ENCODE peak calls at places on chromosomes 11 and 22, in five cellular contexts. E is IMR-90, Q is cardiac fibroblast, M is BE2C, T is bronchial epithelial cell. Z is an unnamed sample.

GRCh38 chr22:31119026-31119717 is 3.6 kb upstream of the INPP5J start:
- DNase-seq in E (no peak), Q (no peak), M (no peak), T (no peak), Z (no peak)

GRCh38 chr11:113176971-113177370 is 137.4 kb upstream of the TTC12 start:
- DNase-seq in E (no peak), Q (peak), M (no peak), T (peak), Z (peak)

GRCh38 chr11:83051760-83052671 is 19.7 kb downstream of the RAB30 start:
- DNase-seq in E (peak), Q (peak), M (peak), T (peak), Z (peak)

GRCh38 chr22:46044718-46045458 is 67.9 kb upstream of the WNT7B start:
- DNase-seq in E (no peak), Q (peak), M (no peak), T (no peak), Z (no peak)

GRCh38 chr22:17105143-17106129 is 15.7 kb downstream of the TMEM121B start:
- DNase-seq in E (no peak), Q (no peak), M (no peak), T (no peak), Z (no peak)

GRCh38 chr11:10307022-10307410 is 2.1 kb downstream of the ADM start:
- DNase-seq in E (no peak), Q (no peak), M (no peak), T (peak), Z (peak)

GRCh38 chr11:8038811-8039529 is 42.0 kb upstream of the TUB start:
- DNase-seq in E (no peak), Q (no peak), M (no peak), T (no peak), Z (no peak)

GRCh38 chr22:31530816-31531180 is 34.5 kb downstream of the SFI1 start:
- DNase-seq in E (no peak), Q (peak), M (no peak), T (no peak), Z (peak)

GRCh38 chr11:125627236-125627910 is 2.4 kb downstream of the CHEK1 start:
- DNase-seq in E (peak), Q (peak), M (no peak), T (peak), Z (peak)

GRCh38 chr11:125192194-125192593 is 27.6 kb downstream of the PKNOX2 start:
- DNase-seq in E (no peak), Q (peak), M (no peak), T (no peak), Z (peak)

GRCh38 chr11:69962152-69962551 is 116.0 kb upstream of the ANO1 start:
- DNase-seq in E (peak), Q (peak), M (no peak), T (peak), Z (no peak)

GRCh38 chr11:4808476-4808875 is 4.3 kb upstream of the OR52R1 start:
- DNase-seq in E (peak), Q (no peak), M (no peak), T (peak), Z (no peak)

GRCh38 chr11:78453140-78453935 is 35.7 kb upstream of the GAB2 start:
- DNase-seq in E (peak), Q (no peak), M (no peak), T (no peak), Z (peak)

GRCh38 chr22:40960137-40960536 is 9.0 kb downstream of the RBX1 start:
- DNase-seq in E (no peak), Q (no peak), M (no peak), T (peak), Z (no peak)

GRCh38 chr11:111860257-111860656 is 11.1 kb downstream of the ALG9 start:
- DNase-seq in E (no peak), Q (no peak), M (no peak), T (no peak), Z (no peak)

GRCh38 chr22:33227791-33228190 is 169.6 kb upstream of the SYN3 start:
- DNase-seq in E (no peak), Q (no peak), M (no peak), T (peak), Z (no peak)

GRCh38 chr11:93054881-93055280 is 85.4 kb downstream of the MTNR1B start:
- DNase-seq in E (peak), Q (peak), M (no peak), T (peak), Z (peak)

GRCh38 chr22:29195118-29195963 is 10.4 kb upstream of the EMID1 start:
- DNase-seq in E (no peak), Q (peak), M (peak), T (no peak), Z (no peak)

GRCh38 chr11:22666700-22667439 is 459 bp downstream of the GAS2 start:
- DNase-seq in E (no peak), Q (peak), M (peak), T (no peak), Z (peak)

GRCh38 chr11:47611240-47611863 is 17.1 kb upstream of the C1QTNF4 start:
- DNase-seq in E (no peak), Q (no peak), M (no peak), T (no peak), Z (no peak)

GRCh38 chr11:103683581-103683980 is 352.9 kb upstream of the DDI1 start:
- DNase-seq in E (peak), Q (peak), M (no peak), T (no peak), Z (peak)

GRCh38 chr22:47437110-47437509 is 674.7 kb downstream of the TBC1D22A start:
- DNase-seq in E (no peak), Q (no peak), M (no peak), T (no peak), Z (no peak)

GRCh38 chr11:35590412-35590811 is 27.8 kb upstream of the FJX1 start:
- DNase-seq in E (peak), Q (peak), M (no peak), T (no peak), Z (peak)

GRCh38 chr11:100677796-100678195 is 9.3 kb upstream of the ARHGAP42 start:
- DNase-seq in E (no peak), Q (no peak), M (no peak), T (no peak), Z (no peak)

GRCh38 chr11:95378789-95379188 is 147.8 kb upstream of the SESN3 start:
- DNase-seq in E (no peak), Q (no peak), M (no peak), T (no peak), Z (no peak)

GRCh38 chr11:22787565-22788162 is 41.9 kb downstream of the SVIP start:
- DNase-seq in E (peak), Q (peak), M (peak), T (peak), Z (peak)

GRCh38 chr22:31229402-31230140 is 17.5 kb downstream of the LIMK2 start:
- DNase-seq in E (peak), Q (peak), M (peak), T (no peak), Z (peak)

GRCh38 chr11:28757725-28758515 is 649.7 kb downstream of the METTL15 start:
- DNase-seq in E (peak), Q (peak), M (no peak), T (peak), Z (peak)

GRCh38 chr11:8080674-8081590 is at the start of gene TUB:
- DNase-seq in E (no peak), Q (peak), M (peak), T (no peak), Z (no peak)

GRCh38 chr11:123020968-123021367 is 39.3 kb upstream of the BSX start:
- DNase-seq in E (peak), Q (peak), M (peak), T (peak), Z (peak)

GRCh38 chr11:134199531-134199930 is 24.2 kb downstream of the NCAPD3 start:
- DNase-seq in E (no peak), Q (no peak), M (no peak), T (no peak), Z (no peak)

GRCh38 chr22:35604671-35605457 is 12.3 kb downstream of the MB start:
- DNase-seq in E (no peak), Q (peak), M (peak), T (peak), Z (no peak)

GRCh38 chr22:26544489-26544888 is 32.2 kb upstream of the TFIP11 start:
- DNase-seq in E (no peak), Q (no peak), M (no peak), T (no peak), Z (no peak)

GRCh38 chr11:75245356-75246005 is 4.9 kb downstream of the TPBGL start:
- DNase-seq in E (no peak), Q (no peak), M (peak), T (no peak), Z (no peak)
- TF ChIP-seq CTCF in E (no peak), Q (no peak), M (peak), T (no peak), Z (no peak)

GRCh38 chr11:97454988-97455387 is 1065.2 kb downstream of the JRKL start:
- DNase-seq in E (no peak), Q (peak), M (no peak), T (peak), Z (peak)
- H3K4me3 ChIP-seq in E (no peak), Q (no peak), M (no peak), T (no peak), Z (no peak)

GRCh38 chr22:21020802-21021429 is 6.0 kb downstream of the P2RX6 start:
- DNase-seq in E (no peak), Q (peak), M (peak), T (no peak), Z (no peak)
- TF ChIP-seq CTCF in E (peak), Q (peak), M (peak), T (peak), Z (peak)

DNA sequence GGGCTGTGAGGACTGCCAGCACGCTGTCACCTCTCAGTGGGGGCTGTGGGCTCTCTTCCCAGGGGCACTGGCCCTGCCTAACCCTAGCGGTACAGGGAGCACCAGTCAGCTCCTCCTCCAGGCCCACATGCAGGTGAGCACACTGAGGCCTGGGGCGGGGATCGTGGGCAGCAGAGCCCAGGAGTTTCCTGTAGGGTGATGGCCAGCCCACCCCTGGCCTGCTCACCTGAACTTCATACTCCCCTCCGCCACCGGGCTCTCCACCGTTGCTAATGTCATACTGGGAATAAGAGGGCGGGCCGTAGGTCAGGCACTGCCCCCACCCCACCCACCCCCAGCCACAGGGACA is 10.0 kb upstream of the TREH start:
- DNase-seq in E (no peak), Q (no peak), M (no peak), T (no peak), Z (no peak)
- H3K4me3 ChIP-seq in E (no peak), Q (no peak), M (peak), T (peak), Z (peak)

DNA sequence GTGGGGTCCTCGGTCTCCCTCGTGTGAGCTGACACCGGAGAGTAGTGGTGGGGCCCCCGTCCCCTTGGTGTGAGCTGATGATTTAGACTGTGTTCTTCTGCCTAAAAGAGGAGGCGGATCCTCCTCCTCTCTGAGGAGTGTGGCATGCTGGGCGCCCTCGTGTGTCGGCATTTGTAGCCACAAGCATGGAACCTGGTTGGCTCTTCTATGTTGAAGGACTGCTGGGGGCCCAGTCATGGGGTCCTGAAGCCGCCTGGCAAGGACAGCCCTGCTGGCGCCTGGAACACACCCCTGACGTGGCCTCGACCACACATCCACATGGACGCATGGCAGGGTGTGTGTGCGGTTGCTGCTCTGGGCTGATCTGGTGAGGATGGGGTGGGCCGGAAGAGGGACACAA is 50.2 kb downstream of the AP2A2 start:
- DNase-seq in E (peak), Q (peak), M (peak), T (no peak), Z (peak)
- TF ChIP-seq CTCF in E (peak), Q (peak), M (peak), T (peak), Z (peak)

GRCh38 chr22:24424901-24425775 is 2.3 kb upstream of the ADORA2A start:
- DNase-seq in E (no peak), Q (no peak), M (no peak), T (no peak), Z (no peak)
- H3K4me3 ChIP-seq in E (no peak), Q (no peak), M (no peak), T (no peak), Z (no peak)

GRCh38 chr11:31160504-31161422 is 208.8 kb downstream of the DCDC1 start:
- DNase-seq in E (no peak), Q (no peak), M (no peak), T (peak), Z (no peak)
- TF ChIP-seq CTCF in E (no peak), Q (peak), M (peak), T (peak), Z (peak)

GRCh38 chr11:67277231-67277961 is 11.1 kb downstream of the GRK2 start:
- DNase-seq in E (peak), Q (peak), M (peak), T (peak), Z (peak)
- H3K4me3 ChIP-seq in E (peak), Q (peak), M (peak), T (no peak), Z (peak)

GRCh38 chr11:89625171-89625570 is 84.9 kb upstream of the TRIM77 start:
- DNase-seq in E (no peak), Q (no peak), M (peak), T (no peak), Z (no peak)
- TF ChIP-seq CTCF in E (peak), Q (no peak), M (peak), T (peak), Z (no peak)

GRCh38 chr11:72274435-72274834 is 30.5 kb upstream of the PHOX2A start:
- DNase-seq in E (peak), Q (peak), M (no peak), T (no peak), Z (peak)

GRCh38 chr11:72280726-72281315 is 36.8 kb upstream of the PHOX2A start:
- DNase-seq in E (no peak), Q (no peak), M (no peak), T (no peak), Z (no peak)

GRCh38 chr11:72283947-72284346 is 40.0 kb upstream of the PHOX2A start:
- DNase-seq in E (no peak), Q (no peak), M (no peak), T (no peak), Z (no peak)

GRCh38 chr11:72278911-72279310 is 34.9 kb upstream of the PHOX2A start:
- DNase-seq in E (peak), Q (peak), M (no peak), T (peak), Z (peak)

GRCh38 chr11:72280037-72280436 is 36.1 kb upstream of the PHOX2A start:
- DNase-seq in E (no peak), Q (no peak), M (no peak), T (no peak), Z (no peak)
- H3K4me3 ChIP-seq in E (no peak), Q (no peak), M (no peak), T (no peak), Z (no peak)